ENCODE peak calls at places on chromosomes 4 and X, in nine cellular contexts. G, K, A, H, J, B, S, L and Y are unnamed samples.
A peak's percentile ranks its signal among the peaks of the same experiment; 100 is the strongest.

GRCh38 chr4:68175562-68176155 is 46.0 kb upstream of the TMPRSS11F start:
- DNase-seq in G (no peak), K (no peak), A (no peak), H (peak; percentile 72), J (peak; percentile 38), B (no peak), S (peak; percentile 62), L (no peak), Y (peak; percentile 29)

GRCh38 chrX:23616361-23616760 is 50.9 kb upstream of the PRDX4 start:
- DNase-seq in G (no peak), K (no peak), A (no peak), H (peak; percentile 42), J (no peak), B (no peak), S (no peak), L (no peak), Y (no peak)

GRCh38 chr4:150769845-150770244 is 187.9 kb downstream of the MAB21L2 start:
- DNase-seq in G (no peak), K (no peak), A (no peak), H (no peak), J (no peak), B (no peak), S (no peak), L (no peak), Y (no peak)

GRCh38 chrX:11533211-11533651 is 132.5 kb downstream of the ARHGAP6 start:
- DNase-seq in G (no peak), K (no peak), A (no peak), H (peak; percentile 81), J (no peak), B (no peak), S (peak; percentile 18), L (no peak), Y (no peak)

GRCh38 chr4:148443550-148444295 is 1.5 kb upstream of the NR3C2 start:
- DNase-seq in G (peak; percentile 56), K (peak; percentile 86), A (peak; percentile 74), H (no peak), J (peak; percentile 59), B (peak; percentile 69), S (peak; percentile 29), L (peak; percentile 39), Y (peak; percentile 29)

GRCh38 chrX:118183606-118184005 is 67.0 kb upstream of the KLHL13 start:
- DNase-seq in G (no peak), K (no peak), A (no peak), H (no peak), J (no peak), B (no peak), S (no peak), L (no peak), Y (no peak)

GRCh38 chr4:18767921-18768320 is 746.4 kb upstream of the LCORL start:
- DNase-seq in G (no peak), K (no peak), A (no peak), H (no peak), J (no peak), B (no peak), S (no peak), L (no peak), Y (no peak)

GRCh38 chr4:4608214-4608537 is 66.3 kb upstream of the STX18 start:
- DNase-seq in G (no peak), K (no peak), A (no peak), H (no peak), J (no peak), B (no peak), S (no peak), L (no peak), Y (no peak)

GRCh38 chr4:174690665-174691064 is 138.4 kb downstream of the GLRA3 start:
- DNase-seq in G (no peak), K (no peak), A (no peak), H (no peak), J (no peak), B (no peak), S (no peak), L (no peak), Y (no peak)

GRCh38 chr4:26081795-26082498 is 167.9 kb downstream of the SMIM20 start:
- DNase-seq in G (no peak), K (no peak), A (no peak), H (peak; percentile 61), J (no peak), B (no peak), S (peak; percentile 43), L (no peak), Y (no peak)

GRCh38 chr4:85909851-85910250 is 434.9 kb downstream of the ARHGAP24 start:
- DNase-seq in G (peak; percentile 62), K (no peak), A (peak; percentile 56), H (no peak), J (peak; percentile 83), B (no peak), S (no peak), L (peak; percentile 15), Y (no peak)

GRCh38 chr4:87220094-87220831 is at the start of gene KLHL8:
- DNase-seq in G (peak; percentile 81), K (peak; percentile 98), A (peak; percentile 91), H (peak; percentile 93), J (peak; percentile 87), B (peak; percentile 80), S (peak; percentile 83), L (peak; percentile 89), Y (peak; percentile 78)

GRCh38 chrX:88355252-88355651 is 391.8 kb upstream of the CPXCR1 start:
- DNase-seq in G (no peak), K (no peak), A (no peak), H (no peak), J (no peak), B (no peak), S (no peak), L (no peak), Y (no peak)

GRCh38 chr4:19195696-19196095 is 1056.0 kb upstream of the SLIT2 start:
- DNase-seq in G (no peak), K (no peak), A (no peak), H (no peak), J (no peak), B (no peak), S (peak; percentile 30), L (no peak), Y (no peak)

GRCh38 chr4:56976283-56976877 is 1.0 kb downstream of the NOA1 start:
- DNase-seq in G (peak; percentile 22), K (no peak), A (no peak), H (peak; percentile 13), J (no peak), B (peak; percentile 51), S (no peak), L (no peak), Y (no peak)

GRCh38 chrX:118973389-118974087 is 880 bp upstream of the LONRF3 start:
- DNase-seq in G (peak; percentile 17), K (peak; percentile 73), A (peak; percentile 46), H (no peak), J (peak; percentile 35), B (peak; percentile 27), S (no peak), L (peak; percentile 37), Y (no peak)

DNA sequence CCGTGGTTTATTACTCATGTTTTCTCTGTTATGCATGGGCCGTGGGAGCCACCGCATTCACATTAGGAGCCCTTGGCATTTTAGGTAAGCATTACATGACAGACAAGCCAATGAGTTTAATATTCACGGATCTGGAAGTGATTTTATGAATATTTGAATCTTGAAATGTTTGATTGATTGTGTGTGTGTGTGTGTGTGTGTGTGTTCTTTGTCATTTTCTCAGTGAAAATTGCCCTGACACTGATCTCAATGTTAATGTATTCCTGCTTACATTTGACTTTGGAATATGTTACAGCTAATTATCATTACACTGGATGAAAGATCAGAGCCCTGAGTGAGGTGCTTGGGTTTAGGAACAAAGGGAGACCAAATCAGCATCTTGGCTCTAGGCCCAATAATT is 5.0 kb upstream of the GK2 start:
- DNase-seq in G (no peak), K (no peak), A (no peak), H (no peak), J (no peak), B (no peak), S (no peak), L (no peak), Y (no peak)
- H3K27ac ChIP-seq in G (no peak overlapping the region), K (no peak overlapping the region), A (no peak overlapping the region), H (no peak overlapping the region), J (no peak overlapping the region), B (no peak overlapping the region), S (no peak overlapping the region), L (no peak overlapping the region), Y (no peak overlapping the region)

GRCh38 chr4:99645638-99646037 is 12.0 kb downstream of the C4orf54 start:
- DNase-seq in G (no peak), K (no peak), A (no peak), H (no peak), J (no peak), B (no peak), S (no peak), L (no peak), Y (no peak)

GRCh38 chr4:99640676-99641075 is 17.0 kb downstream of the C4orf54 start:
- DNase-seq in G (no peak), K (no peak), A (no peak), H (no peak), J (no peak), B (no peak), S (no peak), L (no peak), Y (no peak)

GRCh38 chr4:99642725-99643489 is 14.7 kb downstream of the C4orf54 start:
- DNase-seq in G (peak; percentile 82), K (no peak), A (no peak), H (peak; percentile 6), J (peak; percentile 83), B (peak; percentile 84), S (no peak), L (peak; percentile 62), Y (no peak)

GRCh38 chr4:99645036-99645435 is 12.6 kb downstream of the C4orf54 start:
- DNase-seq in G (no peak), K (no peak), A (no peak), H (no peak), J (no peak), B (no peak), S (peak; percentile 32), L (no peak), Y (no peak)

GRCh38 chr4:99644453-99644852 is 13.2 kb downstream of the C4orf54 start:
- DNase-seq in G (no peak), K (no peak), A (no peak), H (no peak), J (no peak), B (no peak), S (no peak), L (no peak), Y (no peak)
- H3K27ac ChIP-seq in G (peak overlapping the region; percentile 62), K (no peak overlapping the region), A (no peak overlapping the region), H (no peak overlapping the region), J (no peak overlapping the region), B (peak overlapping the region; percentile 49), S (no peak overlapping the region), L (peak overlapping the region; percentile 99), Y (no peak overlapping the region)

GRCh38 chrX:13428055-13428786 is 108.4 kb upstream of the ATXN3L start:
- DNase-seq in G (no peak), K (no peak), A (no peak), H (peak; percentile 67), J (no peak), B (no peak), S (no peak), L (no peak), Y (no peak)
- H3K27ac ChIP-seq in G (no peak overlapping the region), K (no peak overlapping the region), A (no peak overlapping the region), H (no peak overlapping the region), J (no peak overlapping the region), B (no peak overlapping the region), S (no peak overlapping the region), L (no peak overlapping the region), Y (no peak overlapping the region)

DNA sequence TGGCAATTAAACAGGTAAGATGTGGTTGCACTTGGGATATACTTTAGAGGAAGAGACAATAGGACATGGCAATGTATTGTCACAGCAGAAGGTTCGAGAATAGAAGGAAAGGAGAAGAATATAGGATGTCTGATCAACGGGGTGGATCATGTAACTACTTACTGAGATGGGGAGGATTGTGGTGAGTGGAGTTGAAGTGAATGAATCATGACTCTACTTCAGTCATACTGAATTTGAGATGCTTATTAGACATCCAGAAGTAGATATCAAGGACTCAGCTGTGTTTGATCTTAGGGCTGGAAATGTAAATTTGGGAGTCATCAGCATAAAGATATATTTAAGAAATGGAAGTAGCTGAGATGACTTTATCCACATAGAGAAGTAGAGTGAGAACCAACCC is 29.1 kb upstream of the DHX15 start:
- DNase-seq in G (no peak), K (no peak), A (no peak), H (no peak), J (no peak), B (no peak), S (no peak), L (no peak), Y (no peak)
- H3K27ac ChIP-seq in G (no peak overlapping the region), K (no peak overlapping the region), A (no peak overlapping the region), H (no peak overlapping the region), J (no peak overlapping the region), B (no peak overlapping the region), S (no peak overlapping the region), L (no peak overlapping the region), Y (no peak overlapping the region)